ENCODE peak calls at places on chromosome 15, in seven cellular contexts. One of them, this sample, is unnamed.

GRCh38 chr15:66488525-66488924 is 9.0 kb downstream of the SNAPC5 start:
- DNase-seq in HCT116: no peak
- DNase-seq in CD8-positive, alpha-beta T cell: peak; percentile 34
- DNase-seq in IMR-90: no peak
- DNase-seq in ovary: no peak
- DNase-seq in mammary epithelial cell: no peak
- DNase-seq in OCI-LY7: no peak
- DNase-seq in this sample: no peak

GRCh38 chr15:41020829-41021228 is 67.6 kb downstream of the CHAC1 start:
- DNase-seq in HCT116: no peak
- DNase-seq in CD8-positive, alpha-beta T cell: no peak
- DNase-seq in IMR-90: no peak
- DNase-seq in ovary: no peak
- DNase-seq in mammary epithelial cell: no peak
- DNase-seq in OCI-LY7: no peak
- DNase-seq in this sample: no peak

GRCh38 chr15:86863226-86863915 is 783.7 kb downstream of the AGBL1 start:
- DNase-seq in HCT116: no peak
- DNase-seq in CD8-positive, alpha-beta T cell: no peak
- DNase-seq in IMR-90: no peak
- DNase-seq in ovary: no peak
- DNase-seq in mammary epithelial cell: peak; percentile 98
- DNase-seq in OCI-LY7: no peak
- DNase-seq in this sample: no peak

GRCh38 chr15:39789736-39790135 is 7.1 kb upstream of the FSIP1 start:
- DNase-seq in HCT116: no peak
- DNase-seq in CD8-positive, alpha-beta T cell: no peak
- DNase-seq in IMR-90: peak; percentile 37
- DNase-seq in ovary: no peak
- DNase-seq in mammary epithelial cell: no peak
- DNase-seq in OCI-LY7: no peak
- DNase-seq in this sample: no peak

GRCh38 chr15:26772588-26773484 is at the start of gene GABRB3:
- DNase-seq in HCT116: no peak
- DNase-seq in CD8-positive, alpha-beta T cell: no peak
- DNase-seq in IMR-90: no peak
- DNase-seq in ovary: peak; percentile 72
- DNase-seq in mammary epithelial cell: no peak
- DNase-seq in OCI-LY7: no peak
- DNase-seq in this sample: no peak

GRCh38 chr15:71599404-71600225 is 210.7 kb upstream of the NR2E3 start:
- DNase-seq in HCT116: no peak
- DNase-seq in CD8-positive, alpha-beta T cell: no peak
- DNase-seq in IMR-90: no peak
- DNase-seq in ovary: no peak
- DNase-seq in mammary epithelial cell: no peak
- DNase-seq in OCI-LY7: no peak
- DNase-seq in this sample: no peak

GRCh38 chr15:64455951-64456350 is 4.4 kb upstream of the ZNF609 start:
- DNase-seq in HCT116: no peak
- DNase-seq in CD8-positive, alpha-beta T cell: no peak
- DNase-seq in IMR-90: no peak
- DNase-seq in ovary: no peak
- DNase-seq in mammary epithelial cell: no peak
- DNase-seq in OCI-LY7: peak; percentile 77
- DNase-seq in this sample: no peak

GRCh38 chr15:66780172-66780972 is 78.3 kb downstream of the SMAD6 start:
- DNase-seq in HCT116: no peak
- DNase-seq in CD8-positive, alpha-beta T cell: no peak
- DNase-seq in IMR-90: peak; percentile 93
- DNase-seq in ovary: no peak
- DNase-seq in mammary epithelial cell: peak; percentile 68
- DNase-seq in OCI-LY7: peak; percentile 23
- DNase-seq in this sample: no peak

GRCh38 chr15:93030430-93031102 is 58.4 kb downstream of the RGMA start:
- DNase-seq in HCT116: peak; percentile 48
- DNase-seq in CD8-positive, alpha-beta T cell: peak; percentile 77
- DNase-seq in IMR-90: peak; percentile 47
- DNase-seq in ovary: peak; percentile 85
- DNase-seq in mammary epithelial cell: peak; percentile 62
- DNase-seq in OCI-LY7: peak; percentile 69
- DNase-seq in this sample: peak; percentile 88

GRCh38 chr15:101024709-101025108 is 105.6 kb downstream of the LRRK1 start:
- DNase-seq in HCT116: no peak
- DNase-seq in CD8-positive, alpha-beta T cell: peak; percentile 31
- DNase-seq in IMR-90: no peak
- DNase-seq in ovary: peak; percentile 43
- DNase-seq in mammary epithelial cell: no peak
- DNase-seq in OCI-LY7: no peak
- DNase-seq in this sample: peak; percentile 51

GRCh38 chr15:81327526-81327925 is 3.6 kb upstream of the STARD5 start:
- DNase-seq in HCT116: no peak
- DNase-seq in CD8-positive, alpha-beta T cell: no peak
- DNase-seq in IMR-90: peak; percentile 91
- DNase-seq in ovary: no peak
- DNase-seq in mammary epithelial cell: peak; percentile 51
- DNase-seq in OCI-LY7: no peak
- DNase-seq in this sample: no peak

GRCh38 chr15:88057836-88058235 is 198.7 kb downstream of the NTRK3 start:
- DNase-seq in HCT116: no peak
- DNase-seq in CD8-positive, alpha-beta T cell: no peak
- DNase-seq in IMR-90: no peak
- DNase-seq in ovary: no peak
- DNase-seq in mammary epithelial cell: no peak
- DNase-seq in OCI-LY7: no peak
- DNase-seq in this sample: no peak

GRCh38 chr15:56608993-56609392 is 124.3 kb downstream of the ZNF280D start:
- DNase-seq in HCT116: no peak
- DNase-seq in CD8-positive, alpha-beta T cell: no peak
- DNase-seq in IMR-90: no peak
- DNase-seq in ovary: no peak
- DNase-seq in mammary epithelial cell: no peak
- DNase-seq in OCI-LY7: peak; percentile 93
- DNase-seq in this sample: no peak

GRCh38 chr15:39088186-39088585 is 492.7 kb upstream of the THBS1 start:
- DNase-seq in HCT116: no peak
- DNase-seq in CD8-positive, alpha-beta T cell: no peak
- DNase-seq in IMR-90: no peak
- DNase-seq in ovary: no peak
- DNase-seq in mammary epithelial cell: no peak
- DNase-seq in OCI-LY7: no peak
- DNase-seq in this sample: no peak

GRCh38 chr15:65305144-65305758 is 774 bp downstream of the RNU5B-1 start:
- DNase-seq in HCT116: no peak
- DNase-seq in CD8-positive, alpha-beta T cell: no peak
- DNase-seq in IMR-90: no peak
- DNase-seq in ovary: no peak
- DNase-seq in mammary epithelial cell: peak; percentile 100
- DNase-seq in OCI-LY7: no peak
- DNase-seq in this sample: no peak

GRCh38 chr15:101009176-101009575 is 90.0 kb downstream of the LRRK1 start:
- DNase-seq in HCT116: no peak
- DNase-seq in CD8-positive, alpha-beta T cell: peak; percentile 43
- DNase-seq in IMR-90: no peak
- DNase-seq in ovary: no peak
- DNase-seq in mammary epithelial cell: no peak
- DNase-seq in OCI-LY7: no peak
- DNase-seq in this sample: no peak

GRCh38 chr15:91885054-91885453 is 31.5 kb downstream of the SLCO3A1 start:
- DNase-seq in HCT116: no peak
- DNase-seq in CD8-positive, alpha-beta T cell: no peak
- DNase-seq in IMR-90: no peak
- DNase-seq in ovary: no peak
- DNase-seq in mammary epithelial cell: no peak
- DNase-seq in OCI-LY7: no peak
- DNase-seq in this sample: no peak

GRCh38 chr15:89143503-89144162 is 55.4 kb downstream of the ABHD2 start:
- DNase-seq in HCT116: no peak
- DNase-seq in CD8-positive, alpha-beta T cell: no peak
- DNase-seq in IMR-90: peak; percentile 90
- DNase-seq in ovary: no peak
- DNase-seq in mammary epithelial cell: peak; percentile 74
- DNase-seq in OCI-LY7: no peak
- DNase-seq in this sample: no peak

GRCh38 chr15:66617137-66618090 is 51.6 kb upstream of the LCTL start:
- DNase-seq in HCT116: no peak
- DNase-seq in CD8-positive, alpha-beta T cell: no peak
- DNase-seq in IMR-90: peak; percentile 80
- DNase-seq in ovary: peak; percentile 55
- DNase-seq in mammary epithelial cell: peak; percentile 20
- DNase-seq in OCI-LY7: no peak
- DNase-seq in this sample: peak; percentile 94

GRCh38 chr15:101803676-101804075 is 367 bp downstream of the OR4F6 start:
- DNase-seq in HCT116: no peak
- DNase-seq in CD8-positive, alpha-beta T cell: no peak
- DNase-seq in IMR-90: peak; percentile 34
- DNase-seq in ovary: no peak
- DNase-seq in mammary epithelial cell: no peak
- DNase-seq in OCI-LY7: no peak
- DNase-seq in this sample: no peak

GRCh38 chr15:90609254-90610185 is 79.8 kb downstream of the CRTC3 start:
- DNase-seq in HCT116: no peak
- DNase-seq in CD8-positive, alpha-beta T cell: no peak
- DNase-seq in IMR-90: peak; percentile 51
- DNase-seq in ovary: no peak
- DNase-seq in mammary epithelial cell: no peak
- DNase-seq in OCI-LY7: no peak
- DNase-seq in this sample: no peak

GRCh38 chr15:66682865-66683264 is 19.2 kb upstream of the SMAD6 start:
- DNase-seq in HCT116: no peak
- DNase-seq in CD8-positive, alpha-beta T cell: no peak
- DNase-seq in IMR-90: peak; percentile 43
- DNase-seq in ovary: no peak
- DNase-seq in mammary epithelial cell: peak; percentile 58
- DNase-seq in OCI-LY7: peak; percentile 36
- DNase-seq in this sample: no peak

GRCh38 chr15:88262064-88262463 is 5.5 kb upstream of the NTRK3 start:
- DNase-seq in HCT116: no peak
- DNase-seq in CD8-positive, alpha-beta T cell: no peak
- DNase-seq in IMR-90: no peak
- DNase-seq in ovary: no peak
- DNase-seq in mammary epithelial cell: no peak
- DNase-seq in OCI-LY7: no peak
- DNase-seq in this sample: no peak

GRCh38 chr15:28890711-28891495 is 5.1 kb downstream of the APBA2 start:
- DNase-seq in HCT116: no peak
- DNase-seq in CD8-positive, alpha-beta T cell: peak; percentile 68
- DNase-seq in IMR-90: no peak
- DNase-seq in ovary: no peak
- DNase-seq in mammary epithelial cell: no peak
- DNase-seq in OCI-LY7: no peak
- DNase-seq in this sample: no peak

GRCh38 chr15:90618330-90619136 is 88.8 kb downstream of the CRTC3 start:
- DNase-seq in HCT116: no peak
- DNase-seq in CD8-positive, alpha-beta T cell: no peak
- DNase-seq in IMR-90: peak; percentile 17
- DNase-seq in ovary: no peak
- DNase-seq in mammary epithelial cell: no peak
- DNase-seq in OCI-LY7: no peak
- DNase-seq in this sample: no peak

GRCh38 chr15:82928711-82929110 is 23.8 kb downstream of the HOMER2 start:
- DNase-seq in HCT116: no peak
- DNase-seq in CD8-positive, alpha-beta T cell: no peak
- DNase-seq in IMR-90: no peak
- DNase-seq in ovary: no peak
- DNase-seq in mammary epithelial cell: no peak
- DNase-seq in OCI-LY7: no peak
- DNase-seq in this sample: no peak

GRCh38 chr15:78228356-78228996 is 5.9 kb downstream of the ACSBG1 start:
- DNase-seq in HCT116: no peak
- DNase-seq in CD8-positive, alpha-beta T cell: no peak
- DNase-seq in IMR-90: no peak
- DNase-seq in ovary: no peak
- DNase-seq in mammary epithelial cell: no peak
- DNase-seq in OCI-LY7: no peak
- DNase-seq in this sample: no peak

GRCh38 chr15:62895139-62895866 is 147.2 kb upstream of the TPM1 start:
- DNase-seq in HCT116: no peak
- DNase-seq in CD8-positive, alpha-beta T cell: no peak
- DNase-seq in IMR-90: peak; percentile 88
- DNase-seq in ovary: no peak
- DNase-seq in mammary epithelial cell: peak; percentile 48
- DNase-seq in OCI-LY7: no peak
- DNase-seq in this sample: no peak
- H3K4me3 ChIP-seq in HCT116: no peak overlapping the region
- H3K4me3 ChIP-seq in CD8-positive, alpha-beta T cell: no peak overlapping the region
- H3K4me3 ChIP-seq in IMR-90: no peak overlapping the region
- H3K4me3 ChIP-seq in ovary: no peak overlapping the region
- H3K4me3 ChIP-seq in mammary epithelial cell: no peak overlapping the region
- H3K4me3 ChIP-seq in OCI-LY7: no peak overlapping the region
- H3K4me3 ChIP-seq in this sample: no peak overlapping the region

GRCh38 chr15:74431116-74431515 is 2.6 kb downstream of the SEMA7A start:
- DNase-seq in HCT116: no peak
- DNase-seq in CD8-positive, alpha-beta T cell: no peak
- DNase-seq in IMR-90: no peak
- DNase-seq in ovary: no peak
- DNase-seq in mammary epithelial cell: no peak
- DNase-seq in OCI-LY7: no peak
- DNase-seq in this sample: no peak
- H3K27ac ChIP-seq in HCT116: no peak overlapping the region
- H3K27ac ChIP-seq in CD8-positive, alpha-beta T cell: no peak overlapping the region
- H3K27ac ChIP-seq in IMR-90: no peak overlapping the region
- H3K27ac ChIP-seq in ovary: no peak overlapping the region
- H3K27ac ChIP-seq in mammary epithelial cell: no peak overlapping the region
- H3K27ac ChIP-seq in OCI-LY7: no peak overlapping the region
- H3K27ac ChIP-seq in this sample: no peak overlapping the region

GRCh38 chr15:53569756-53570480 is 189.5 kb downstream of the WDR72 start:
- DNase-seq in HCT116: no peak
- DNase-seq in CD8-positive, alpha-beta T cell: no peak
- DNase-seq in IMR-90: no peak
- DNase-seq in ovary: no peak
- DNase-seq in mammary epithelial cell: peak; percentile 87
- DNase-seq in OCI-LY7: no peak
- DNase-seq in this sample: no peak
- H3K4me3 ChIP-seq in HCT116: no peak overlapping the region
- H3K4me3 ChIP-seq in CD8-positive, alpha-beta T cell: no peak overlapping the region
- H3K4me3 ChIP-seq in IMR-90: no peak overlapping the region
- H3K4me3 ChIP-seq in ovary: no peak overlapping the region
- H3K4me3 ChIP-seq in mammary epithelial cell: no peak overlapping the region
- H3K4me3 ChIP-seq in OCI-LY7: no peak overlapping the region
- H3K4me3 ChIP-seq in this sample: no peak overlapping the region

DNA sequence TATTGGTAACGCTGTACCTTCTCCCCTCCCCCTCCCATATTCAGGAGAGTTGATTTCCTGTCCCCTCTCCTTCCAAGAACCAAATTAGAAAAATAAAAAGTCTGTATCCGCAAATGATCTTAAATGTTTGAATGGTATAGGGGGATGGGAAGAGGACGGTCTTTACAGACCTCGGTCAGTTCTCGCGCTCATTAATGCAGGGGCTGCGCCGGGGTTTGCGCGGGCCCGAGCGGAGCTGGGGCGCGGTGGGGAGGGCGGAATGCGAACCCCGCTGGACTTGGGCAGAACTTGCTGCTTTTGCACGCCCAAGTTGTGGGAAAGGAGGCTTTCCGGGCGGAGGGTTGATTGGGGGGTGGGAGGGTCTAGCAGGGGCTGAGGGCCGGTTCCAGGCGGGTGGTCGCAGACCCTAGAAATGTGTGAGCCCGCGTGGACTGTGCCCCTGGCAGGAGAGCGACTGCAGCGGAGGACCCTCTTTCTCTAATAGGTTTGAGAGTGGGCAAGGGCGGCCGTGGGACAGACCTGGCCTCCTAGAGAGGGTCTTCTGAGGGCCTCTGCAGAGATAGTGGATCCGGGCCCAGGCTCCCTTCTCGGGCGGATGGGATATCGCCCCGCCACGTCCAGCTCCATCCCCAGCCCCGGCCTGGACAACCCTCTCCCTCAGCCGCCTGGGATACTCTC is 11.1 kb downstream of the NR2F2 start:
- DNase-seq in HCT116: no peak
- DNase-seq in CD8-positive, alpha-beta T cell: no peak
- DNase-seq in IMR-90: no peak
- DNase-seq in ovary: peak; percentile 59
- DNase-seq in mammary epithelial cell: no peak
- DNase-seq in OCI-LY7: no peak
- DNase-seq in this sample: peak; percentile 57
- H3K27ac ChIP-seq in HCT116: no peak overlapping the region
- H3K27ac ChIP-seq in CD8-positive, alpha-beta T cell: no peak overlapping the region
- H3K27ac ChIP-seq in IMR-90: peak overlapping the region; percentile 88
- H3K27ac ChIP-seq in ovary: peak overlapping the region; percentile 99
- H3K27ac ChIP-seq in mammary epithelial cell: no peak overlapping the region
- H3K27ac ChIP-seq in OCI-LY7: no peak overlapping the region
- H3K27ac ChIP-seq in this sample: peak overlapping the region; percentile 97